ENCODE peak calls at places on chromosomes 4 and X, in ten cellular contexts. G is left kidney, B is posterior cingulate gyrus, F is fibroblast of the aortic adventitia, E is Caco-2, T is HT-29, C is NCI-H774, W is T-helper 17 cell, U is KBM-7, L is GM10248. X is an unnamed sample.
A peak's percentile ranks its signal among the peaks of the same experiment; 100 is the strongest.

GRCh38 chr4:112002301-112002700 is 143.0 kb upstream of the FAM241A start:
- DNase-seq in G (no peak), B (no peak), F (no peak), E (no peak), T (no peak), C (peak; percentile 2), W (no peak), U (no peak), L (no peak), X (peak; percentile 67)

GRCh38 chrX:23782863-23783568 is at the start of gene SAT1:
- DNase-seq in G (peak; percentile 98), B (peak; percentile 94), F (peak; percentile 93), E (peak; percentile 95), T (peak; percentile 89), C (peak; percentile 79), W (peak; percentile 86), U (peak; percentile 99), L (peak; percentile 86), X (peak; percentile 93)

GRCh38 chr4:185700048-185700447 is 111.9 kb downstream of the SORBS2 start:
- DNase-seq in G (no peak), B (no peak), F (no peak), E (no peak), T (no peak), C (no peak), W (no peak), U (no peak), L (no peak), X (no peak)

GRCh38 chr4:25928956-25929336 is 14.9 kb downstream of the SMIM20 start:
- DNase-seq in G (no peak), B (no peak), F (peak; percentile 70), E (no peak), T (no peak), C (peak; percentile 83), W (no peak), U (no peak), L (no peak), X (no peak)

GRCh38 chr4:97394653-97395052 is 748.6 kb downstream of the STPG2 start:
- DNase-seq in G (no peak), B (no peak), F (no peak), E (no peak), T (no peak), C (no peak), W (no peak), U (no peak), L (no peak), X (no peak)

GRCh38 chrX:18886344-18887161 is 97.4 kb downstream of the PHKA2 start:
- DNase-seq in G (peak; percentile 80), B (peak; percentile 54), F (peak; percentile 55), E (peak; percentile 90), T (peak; percentile 89), C (peak; percentile 24), W (peak; percentile 12), U (peak; percentile 85), L (peak; percentile 77), X (peak; percentile 89)

GRCh38 chr4:17619416-17620105 is 5.1 kb downstream of the MED28 start:
- DNase-seq in G (no peak), B (no peak), F (no peak), E (no peak), T (no peak), C (no peak), W (no peak), U (no peak), L (no peak), X (no peak)

GRCh38 chr4:4541040-4541631 is 712 bp downstream of the STX18 start:
- DNase-seq in G (peak; percentile 39), B (no peak), F (peak; percentile 51), E (peak; percentile 40), T (peak; percentile 74), C (no peak), W (no peak), U (peak; percentile 35), L (peak; percentile 68), X (peak; percentile 91)

GRCh38 chr4:118417325-118417724 is 64.5 kb upstream of the PRSS12 start:
- DNase-seq in G (no peak), B (no peak), F (peak; percentile 34), E (no peak), T (no peak), C (no peak), W (no peak), U (no peak), L (no peak), X (no peak)

GRCh38 chrX:144849141-144849540 is 398.2 kb upstream of the SPANXN1 start:
- DNase-seq in G (no peak), B (no peak), F (peak; percentile 8), E (no peak), T (no peak), C (no peak), W (no peak), U (no peak), L (no peak), X (no peak)

GRCh38 chr4:47122592-47123291 is 91.4 kb downstream of the GABRB1 start:
- DNase-seq in G (peak; percentile 91), B (peak; percentile 56), F (peak; percentile 86), E (peak; percentile 69), T (peak; percentile 87), C (peak; percentile 64), W (no peak), U (peak; percentile 82), L (peak; percentile 57), X (peak; percentile 88)

GRCh38 chrX:134782796-134783195 is 124.5 kb upstream of the PLAC1 start:
- DNase-seq in G (peak; percentile 55), B (no peak), F (peak; percentile 71), E (no peak), T (peak; percentile 52), C (no peak), W (no peak), U (peak; percentile 70), L (no peak), X (peak; percentile 74)

GRCh38 chrX:52574416-52575275 is 57.8 kb upstream of the XAGE1B start:
- DNase-seq in G (peak; percentile 81), B (no peak), F (peak; percentile 69), E (peak; percentile 33), T (peak; percentile 68), C (no peak), W (no peak), U (peak; percentile 62), L (peak; percentile 38), X (no peak)

GRCh38 chr4:6028168-6028567 is 9.9 kb upstream of the C4orf50 start:
- DNase-seq in G (no peak), B (no peak), F (no peak), E (no peak), T (no peak), C (no peak), W (no peak), U (no peak), L (no peak), X (no peak)

GRCh38 chrX:15292861-15293260 is 22.6 kb downstream of the ASB11 start:
- DNase-seq in G (no peak), B (no peak), F (no peak), E (no peak), T (no peak), C (no peak), W (no peak), U (no peak), L (no peak), X (no peak)

X was measured in trophoblast cell.